ENCODE peak calls at places on chromosomes 6 and 20, in four cellular contexts. W is tibial artery, K is esophagus squamous epithelium, B is neuronal stem cell. O is an unnamed sample.

GRCh38 chr20:4795394-4795793 is 73.7 kb downstream of the PRND start:
- DNase-seq in K (no peak), W (peak; percentile 65), B (no peak), O (peak; percentile 11)

GRCh38 chr20:41577129-41578009 is 40.8 kb downstream of the CHD6 start:
- DNase-seq in K (no peak), B (no peak), W (no peak), O (no peak)

GRCh38 chr6:167093922-167094432 is 28.9 kb upstream of the CCR6 start:
- DNase-seq in K (no peak), W (no peak), B (no peak), O (no peak)

GRCh38 chr6:170248111-170248805 is 42.6 kb downstream of the DLL1 start:
- DNase-seq in W (no peak), K (no peak), B (no peak), O (no peak)

GRCh38 chr20:21510414-21510971 is 3.4 kb downstream of the NKX2-2 start:
- DNase-seq in W (no peak), K (no peak), B (no peak), O (no peak)

GRCh38 chr20:25259358-25259757 is 11.5 kb downstream of the PYGB start:
- DNase-seq in W (no peak), K (no peak), B (no peak), O (no peak)

GRCh38 chr6:144007779-144008500 is at the start of gene PLAGL1:
- DNase-seq in W (peak; percentile 78), B (peak; percentile 12), K (no peak), O (no peak)

GRCh38 chr6:12602342-12602741 is 114.2 kb upstream of the PHACTR1 start:
- DNase-seq in K (no peak), W (no peak), B (no peak), O (no peak)

GRCh38 chr6:98985391-98985790 is 37.6 kb upstream of the FBXL4 start:
- DNase-seq in W (no peak), K (no peak), B (no peak), O (no peak)

GRCh38 chr6:93454533-93454932 is 35.2 kb upstream of the EPHA7 start:
- DNase-seq in W (no peak), B (no peak), K (no peak), O (no peak)

GRCh38 chr6:166556871-166557322 is 29.6 kb downstream of the RAMACL start:
- DNase-seq in B (no peak), W (peak; percentile 91), K (peak; percentile 29), O (no peak)

GRCh38 chr6:87066449-87067288 is 28.2 kb downstream of the CGA start:
- DNase-seq in W (no peak), K (no peak), B (peak; percentile 45), O (peak; percentile 20)

GRCh38 chr20:47989957-47990356 is 204.7 kb upstream of the SULF2 start:
- DNase-seq in W (no peak), K (no peak), B (no peak), O (no peak)

GRCh38 chr20:46139243-46139889 is 21.3 kb downstream of the CD40 start:
- DNase-seq in K (no peak), B (no peak), W (no peak), O (no peak)

GRCh38 chr6:74646461-74646860 is 559.4 kb downstream of the COL12A1 start:
- DNase-seq in K (no peak), B (no peak), W (no peak), O (no peak)

GRCh38 chr6:43178150-43178549 is 3.8 kb upstream of the CUL9 start:
- DNase-seq in B (no peak), K (no peak), W (no peak), O (no peak)

GRCh38 chr6:86537311-86537861 is 399.9 kb upstream of the HTR1E start:
- DNase-seq in W (no peak), K (no peak), B (no peak), O (no peak)

GRCh38 chr6:139439278-139439813 is 64.9 kb upstream of the CITED2 start:
- DNase-seq in W (no peak), B (no peak), K (no peak), O (no peak)

GRCh38 chr6:75203721-75204120 is 2.1 kb downstream of the COL12A1 start:
- DNase-seq in K (no peak), W (no peak), B (no peak), O (no peak)

GRCh38 chr20:25223179-25223661 is 24.7 kb upstream of the PYGB start:
- DNase-seq in K (no peak), W (no peak), B (peak; percentile 37), O (peak; percentile 92)

GRCh38 chr20:43536817-43537440 is 21.9 kb upstream of the SGK2 start:
- DNase-seq in K (no peak), B (no peak), W (no peak), O (no peak)

GRCh38 chr6:63941747-63942470 is 306.3 kb downstream of the PHF3 start:
- DNase-seq in B (no peak), W (no peak), K (no peak), O (no peak)

GRCh38 chr20:62928246-62928939 is 2.1 kb upstream of the DIDO1 start:
- DNase-seq in K (no peak), B (no peak), W (no peak), O (no peak)

GRCh38 chr6:87742106-87742505 is 40.1 kb upstream of the AKIRIN2 start:
- DNase-seq in B (no peak), W (peak; percentile 36), K (no peak), O (no peak)

GRCh38 chr6:811186-811585 is 118.2 kb upstream of the EXOC2 start:
- DNase-seq in W (no peak), B (no peak), K (no peak), O (no peak)

GRCh38 chr6:113690255-113690956 is 166.7 kb upstream of the MARCKS start:
- DNase-seq in W (no peak), K (no peak), B (no peak), O (no peak)

GRCh38 chr20:34271961-34272360 is 30.7 kb downstream of the ASIP start:
- DNase-seq in W (no peak), K (no peak), B (no peak), O (no peak)

GRCh38 chr6:116766506-116767176 is 1.1 kb upstream of the FAM162B start:
- DNase-seq in W (no peak), K (no peak), B (no peak), O (no peak)

GRCh38 chr6:116327803-116328527 is 42.8 kb upstream of the DSE start:
- DNase-seq in K (no peak), W (no peak), B (no peak), O (no peak)

GRCh38 chr6:128882991-128883571 is at the start of gene LAMA2:
- DNase-seq in B (peak; percentile 56), K (no peak), W (peak; percentile 86), O (peak; percentile 25)

GRCh38 chr6:169205176-169206160 is 48.2 kb downstream of the THBS2 start:
- DNase-seq in B (no peak), K (no peak), W (no peak), O (peak; percentile 53)

GRCh38 chr6:38150681-38151296 is 331.3 kb downstream of the ZFAND3 start:
- DNase-seq in W (peak; percentile 10), B (no peak), K (no peak), O (no peak)

DNA sequence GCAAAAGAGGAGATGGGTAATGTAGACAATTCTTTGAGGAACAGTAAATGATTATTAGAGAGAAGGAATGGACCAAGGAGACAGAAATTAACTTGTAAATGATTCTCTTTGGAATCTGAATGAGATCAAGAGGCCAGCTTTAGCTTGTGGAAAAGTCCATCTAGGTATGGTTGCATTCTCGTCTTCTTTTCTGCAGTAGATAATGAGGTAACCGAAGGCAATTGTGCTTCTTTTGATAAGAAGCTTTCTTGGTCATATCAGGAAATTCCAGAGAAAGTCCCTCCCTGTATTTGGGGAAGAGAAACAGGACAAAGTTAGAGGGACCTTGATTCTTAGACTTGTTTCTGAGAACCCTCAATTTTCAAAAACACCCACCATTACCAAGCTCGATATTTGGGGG is 109.1 kb upstream of the PRSS16 start:
- DNase-seq in W (no peak), B (no peak), K (no peak), O (no peak)
- H3K4me3 ChIP-seq in W (no peak overlapping the region), B (no peak overlapping the region), K (no peak overlapping the region), O (no peak overlapping the region)

GRCh38 chr20:44585042-44585968 is 2.9 kb downstream of the PKIG start:
- DNase-seq in B (no peak), K (no peak), W (no peak), O (no peak)
- H3K4me3 ChIP-seq in B (no peak overlapping the region), K (peak overlapping the region; percentile 66), W (peak overlapping the region; percentile 47), O (peak overlapping the region; percentile 56)

DNA sequence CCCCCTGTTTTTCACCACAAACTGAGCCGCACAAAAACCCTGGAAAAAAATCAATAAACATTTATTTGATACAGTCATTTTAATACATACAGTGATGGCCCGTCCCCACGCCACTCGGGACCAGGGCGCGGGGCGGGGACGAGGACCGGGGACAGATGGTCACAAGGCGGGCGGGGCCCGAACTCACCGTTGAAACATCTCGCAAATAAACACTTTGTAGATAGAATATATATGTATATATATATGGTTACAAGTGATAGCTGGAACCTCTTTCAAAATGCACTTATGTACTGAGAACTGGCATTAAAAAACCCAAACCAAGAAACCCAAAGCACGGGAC is 418 bp upstream of the UCKL1 start:
- DNase-seq in W (no peak), B (no peak), K (no peak), O (no peak)
- H3K4me3 ChIP-seq in W (peak overlapping the region; percentile 92), B (peak overlapping the region; percentile 77), K (peak overlapping the region; percentile 83), O (peak overlapping the region; percentile 95)

GRCh38 chr6:133052465-133052864 is 188.7 kb upstream of the EYA4 start:
- DNase-seq in K (no peak), B (no peak), W (no peak), O (no peak)

GRCh38 chr6:133051264-133051663 is 189.9 kb upstream of the EYA4 start:
- DNase-seq in K (no peak), B (no peak), W (no peak), O (no peak)

GRCh38 chr6:133057352-133057751 is 183.8 kb upstream of the EYA4 start:
- DNase-seq in K (no peak), B (no peak), W (no peak), O (no peak)

GRCh38 chr6:133055527-133055966 is 185.6 kb upstream of the EYA4 start:
- DNase-seq in W (no peak), K (no peak), B (no peak), O (no peak)
- H3K4me3 ChIP-seq in W (no peak overlapping the region), K (no peak overlapping the region), B (no peak overlapping the region), O (no peak overlapping the region)